ENCODE peak calls at places on chromosomes 2 and 18, in seven cellular contexts. One of them, this sample, is unnamed.

GRCh38 chr2:84077504-84077903 is 381.6 kb downstream of the SUCLG1 start:
- DNase-seq in Calu3: peak
- DNase-seq in NCI-H146: peak
- DNase-seq in GM19239: no peak
- DNase-seq in stimulated activated CD8-positive, alpha-beta memory T cell treated with anti-CD3 and anti-CD28 coated beads, Interleukin-15, amount 100 ng/mL, for 4 hours: no peak
- DNase-seq in GM23338: peak
- DNase-seq in NCI-H460: peak
- DNase-seq in this sample: peak

GRCh38 chr2:239544141-239544800 is 143.5 kb upstream of the HDAC4 start:
- DNase-seq in Calu3: no peak
- DNase-seq in NCI-H146: no peak
- DNase-seq in GM19239: no peak
- DNase-seq in stimulated activated CD8-positive, alpha-beta memory T cell treated with anti-CD3 and anti-CD28 coated beads, Interleukin-15, amount 100 ng/mL, for 4 hours: no peak
- DNase-seq in GM23338: no peak
- DNase-seq in NCI-H460: no peak
- DNase-seq in this sample: no peak

GRCh38 chr2:8539743-8540551 is 141.9 kb upstream of the ID2 start:
- DNase-seq in Calu3: peak
- DNase-seq in NCI-H146: peak
- DNase-seq in GM19239: no peak
- DNase-seq in stimulated activated CD8-positive, alpha-beta memory T cell treated with anti-CD3 and anti-CD28 coated beads, Interleukin-15, amount 100 ng/mL, for 4 hours: no peak
- DNase-seq in GM23338: peak
- DNase-seq in NCI-H460: no peak
- DNase-seq in this sample: peak

GRCh38 chr2:223283329-223283728 is 231.3 kb downstream of the KCNE4 start:
- DNase-seq in Calu3: no peak
- DNase-seq in NCI-H146: no peak
- DNase-seq in GM19239: no peak
- DNase-seq in stimulated activated CD8-positive, alpha-beta memory T cell treated with anti-CD3 and anti-CD28 coated beads, Interleukin-15, amount 100 ng/mL, for 4 hours: no peak
- DNase-seq in GM23338: no peak
- DNase-seq in NCI-H460: no peak
- DNase-seq in this sample: no peak

GRCh38 chr2:21423854-21424253 is 300.1 kb downstream of the TDRD15 start:
- DNase-seq in Calu3: no peak
- DNase-seq in NCI-H146: no peak
- DNase-seq in GM19239: no peak
- DNase-seq in stimulated activated CD8-positive, alpha-beta memory T cell treated with anti-CD3 and anti-CD28 coated beads, Interleukin-15, amount 100 ng/mL, for 4 hours: no peak
- DNase-seq in GM23338: no peak
- DNase-seq in NCI-H460: no peak
- DNase-seq in this sample: no peak

GRCh38 chr2:74548919-74549684 is 4.6 kb downstream of the LOXL3 start:
- DNase-seq in Calu3: peak
- DNase-seq in NCI-H146: peak
- DNase-seq in GM19239: no peak
- DNase-seq in stimulated activated CD8-positive, alpha-beta memory T cell treated with anti-CD3 and anti-CD28 coated beads, Interleukin-15, amount 100 ng/mL, for 4 hours: no peak
- DNase-seq in GM23338: peak
- DNase-seq in NCI-H460: peak
- DNase-seq in this sample: peak

GRCh38 chr2:230685165-230685560 is 27.5 kb upstream of the CAB39 start:
- DNase-seq in Calu3: no peak
- DNase-seq in NCI-H146: no peak
- DNase-seq in GM19239: no peak
- DNase-seq in stimulated activated CD8-positive, alpha-beta memory T cell treated with anti-CD3 and anti-CD28 coated beads, Interleukin-15, amount 100 ng/mL, for 4 hours: no peak
- DNase-seq in GM23338: no peak
- DNase-seq in NCI-H460: no peak
- DNase-seq in this sample: no peak

GRCh38 chr2:27889774-27890145 is 427 bp downstream of the RBKS start:
- DNase-seq in Calu3: peak
- DNase-seq in NCI-H146: no peak
- DNase-seq in GM19239: no peak
- DNase-seq in stimulated activated CD8-positive, alpha-beta memory T cell treated with anti-CD3 and anti-CD28 coated beads, Interleukin-15, amount 100 ng/mL, for 4 hours: no peak
- DNase-seq in GM23338: peak
- DNase-seq in NCI-H460: no peak
- DNase-seq in this sample: no peak

GRCh38 chr2:217851191-217852020 is 151.4 kb downstream of the TNS1 start:
- DNase-seq in Calu3: no peak
- DNase-seq in NCI-H146: no peak
- DNase-seq in GM19239: no peak
- DNase-seq in stimulated activated CD8-positive, alpha-beta memory T cell treated with anti-CD3 and anti-CD28 coated beads, Interleukin-15, amount 100 ng/mL, for 4 hours: no peak
- DNase-seq in GM23338: no peak
- DNase-seq in NCI-H460: no peak
- DNase-seq in this sample: no peak

GRCh38 chr2:133287709-133288108 is 280.6 kb downstream of the NCKAP5 start:
- DNase-seq in Calu3: no peak
- DNase-seq in NCI-H146: no peak
- DNase-seq in GM19239: no peak
- DNase-seq in stimulated activated CD8-positive, alpha-beta memory T cell treated with anti-CD3 and anti-CD28 coated beads, Interleukin-15, amount 100 ng/mL, for 4 hours: no peak
- DNase-seq in GM23338: no peak
- DNase-seq in NCI-H460: no peak
- DNase-seq in this sample: no peak

GRCh38 chr2:98508690-98509054 is 64.0 kb downstream of the INPP4A start:
- DNase-seq in Calu3: no peak
- DNase-seq in NCI-H146: no peak
- DNase-seq in GM19239: no peak
- DNase-seq in stimulated activated CD8-positive, alpha-beta memory T cell treated with anti-CD3 and anti-CD28 coated beads, Interleukin-15, amount 100 ng/mL, for 4 hours: peak
- DNase-seq in GM23338: no peak
- DNase-seq in NCI-H460: no peak
- DNase-seq in this sample: peak

GRCh38 chr2:189267925-189268579 is 88.5 kb upstream of the COL5A2 start:
- DNase-seq in Calu3: no peak
- DNase-seq in NCI-H146: no peak
- DNase-seq in GM19239: no peak
- DNase-seq in stimulated activated CD8-positive, alpha-beta memory T cell treated with anti-CD3 and anti-CD28 coated beads, Interleukin-15, amount 100 ng/mL, for 4 hours: no peak
- DNase-seq in GM23338: no peak
- DNase-seq in NCI-H460: no peak
- DNase-seq in this sample: no peak

GRCh38 chr18:79771446-79772107 is 26.2 kb upstream of the KCNG2 start:
- DNase-seq in Calu3: no peak
- DNase-seq in NCI-H146: no peak
- DNase-seq in GM19239: no peak
- DNase-seq in stimulated activated CD8-positive, alpha-beta memory T cell treated with anti-CD3 and anti-CD28 coated beads, Interleukin-15, amount 100 ng/mL, for 4 hours: no peak
- DNase-seq in GM23338: no peak
- DNase-seq in NCI-H460: no peak
- DNase-seq in this sample: no peak

GRCh38 chr2:201465524-201465971 is 14.0 kb downstream of the STRADB start:
- DNase-seq in Calu3: no peak
- DNase-seq in NCI-H146: no peak
- DNase-seq in GM19239: no peak
- DNase-seq in stimulated activated CD8-positive, alpha-beta memory T cell treated with anti-CD3 and anti-CD28 coated beads, Interleukin-15, amount 100 ng/mL, for 4 hours: no peak
- DNase-seq in GM23338: no peak
- DNase-seq in NCI-H460: no peak
- DNase-seq in this sample: no peak

GRCh38 chr18:12361770-12362378 is 15.2 kb downstream of the AFG3L2 start:
- DNase-seq in Calu3: no peak
- DNase-seq in NCI-H146: no peak
- DNase-seq in GM19239: no peak
- DNase-seq in stimulated activated CD8-positive, alpha-beta memory T cell treated with anti-CD3 and anti-CD28 coated beads, Interleukin-15, amount 100 ng/mL, for 4 hours: no peak
- DNase-seq in GM23338: no peak
- DNase-seq in NCI-H460: no peak
- DNase-seq in this sample: no peak

GRCh38 chr2:72115361-72116080 is 32.1 kb downstream of the CYP26B1 start:
- DNase-seq in Calu3: peak
- DNase-seq in NCI-H146: no peak
- DNase-seq in GM19239: no peak
- DNase-seq in stimulated activated CD8-positive, alpha-beta memory T cell treated with anti-CD3 and anti-CD28 coated beads, Interleukin-15, amount 100 ng/mL, for 4 hours: no peak
- DNase-seq in GM23338: no peak
- DNase-seq in NCI-H460: peak
- DNase-seq in this sample: no peak

GRCh38 chr2:207334631-207335371 is 169.1 kb upstream of the KLF7 start:
- DNase-seq in Calu3: no peak
- DNase-seq in NCI-H146: peak
- DNase-seq in GM19239: no peak
- DNase-seq in stimulated activated CD8-positive, alpha-beta memory T cell treated with anti-CD3 and anti-CD28 coated beads, Interleukin-15, amount 100 ng/mL, for 4 hours: no peak
- DNase-seq in GM23338: peak
- DNase-seq in NCI-H460: peak
- DNase-seq in this sample: no peak

GRCh38 chr2:102442967-102443828 is 20.2 kb downstream of the IL18RAP start:
- DNase-seq in Calu3: peak
- DNase-seq in NCI-H146: no peak
- DNase-seq in GM19239: no peak
- DNase-seq in stimulated activated CD8-positive, alpha-beta memory T cell treated with anti-CD3 and anti-CD28 coated beads, Interleukin-15, amount 100 ng/mL, for 4 hours: no peak
- DNase-seq in GM23338: peak
- DNase-seq in NCI-H460: peak
- DNase-seq in this sample: peak

GRCh38 chr2:73985318-73986084 is 791 bp downstream of the TET3 start:
- DNase-seq in Calu3: peak
- DNase-seq in NCI-H146: peak
- DNase-seq in GM19239: no peak
- DNase-seq in stimulated activated CD8-positive, alpha-beta memory T cell treated with anti-CD3 and anti-CD28 coated beads, Interleukin-15, amount 100 ng/mL, for 4 hours: peak
- DNase-seq in GM23338: peak
- DNase-seq in NCI-H460: no peak
- DNase-seq in this sample: no peak

GRCh38 chr18:44922968-44923367 is 242.3 kb downstream of the SETBP1 start:
- DNase-seq in Calu3: no peak
- DNase-seq in NCI-H146: no peak
- DNase-seq in GM19239: no peak
- DNase-seq in stimulated activated CD8-positive, alpha-beta memory T cell treated with anti-CD3 and anti-CD28 coated beads, Interleukin-15, amount 100 ng/mL, for 4 hours: no peak
- DNase-seq in GM23338: no peak
- DNase-seq in NCI-H460: no peak
- DNase-seq in this sample: no peak

GRCh38 chr2:128347701-128348504 is 29.2 kb upstream of the HS6ST1 start:
- DNase-seq in Calu3: no peak
- DNase-seq in NCI-H146: no peak
- DNase-seq in GM19239: no peak
- DNase-seq in stimulated activated CD8-positive, alpha-beta memory T cell treated with anti-CD3 and anti-CD28 coated beads, Interleukin-15, amount 100 ng/mL, for 4 hours: no peak
- DNase-seq in GM23338: no peak
- DNase-seq in NCI-H460: no peak
- DNase-seq in this sample: no peak

GRCh38 chr2:60794271-60794863 is 38.3 kb downstream of the PAPOLG start:
- DNase-seq in Calu3: no peak
- DNase-seq in NCI-H146: no peak
- DNase-seq in GM19239: no peak
- DNase-seq in stimulated activated CD8-positive, alpha-beta memory T cell treated with anti-CD3 and anti-CD28 coated beads, Interleukin-15, amount 100 ng/mL, for 4 hours: no peak
- DNase-seq in GM23338: peak
- DNase-seq in NCI-H460: peak
- DNase-seq in this sample: peak

GRCh38 chr18:62716679-62717058 is 1.3 kb downstream of the PHLPP1 start:
- DNase-seq in Calu3: peak
- DNase-seq in NCI-H146: peak
- DNase-seq in GM19239: peak
- DNase-seq in stimulated activated CD8-positive, alpha-beta memory T cell treated with anti-CD3 and anti-CD28 coated beads, Interleukin-15, amount 100 ng/mL, for 4 hours: no peak
- DNase-seq in GM23338: peak
- DNase-seq in NCI-H460: no peak
- DNase-seq in this sample: peak

GRCh38 chr2:85188852-85189251 is 55.7 kb downstream of the TCF7L1 start:
- DNase-seq in Calu3: no peak
- DNase-seq in NCI-H146: peak
- DNase-seq in GM19239: no peak
- DNase-seq in stimulated activated CD8-positive, alpha-beta memory T cell treated with anti-CD3 and anti-CD28 coated beads, Interleukin-15, amount 100 ng/mL, for 4 hours: no peak
- DNase-seq in GM23338: no peak
- DNase-seq in NCI-H460: no peak
- DNase-seq in this sample: no peak

GRCh38 chr2:111209045-111209514 is 88.4 kb downstream of the BCL2L11 start:
- DNase-seq in Calu3: no peak
- DNase-seq in NCI-H146: no peak
- DNase-seq in GM19239: no peak
- DNase-seq in stimulated activated CD8-positive, alpha-beta memory T cell treated with anti-CD3 and anti-CD28 coated beads, Interleukin-15, amount 100 ng/mL, for 4 hours: no peak
- DNase-seq in GM23338: no peak
- DNase-seq in NCI-H460: no peak
- DNase-seq in this sample: no peak

GRCh38 chr2:230447455-230448451 is 31.8 kb downstream of the SP100 start:
- DNase-seq in Calu3: no peak
- DNase-seq in NCI-H146: no peak
- DNase-seq in GM19239: peak
- DNase-seq in stimulated activated CD8-positive, alpha-beta memory T cell treated with anti-CD3 and anti-CD28 coated beads, Interleukin-15, amount 100 ng/mL, for 4 hours: no peak
- DNase-seq in GM23338: no peak
- DNase-seq in NCI-H460: no peak
- DNase-seq in this sample: no peak

GRCh38 chr2:18284331-18284730 is 276.1 kb downstream of the RDH14 start:
- DNase-seq in Calu3: no peak
- DNase-seq in NCI-H146: no peak
- DNase-seq in GM19239: no peak
- DNase-seq in stimulated activated CD8-positive, alpha-beta memory T cell treated with anti-CD3 and anti-CD28 coated beads, Interleukin-15, amount 100 ng/mL, for 4 hours: no peak
- DNase-seq in GM23338: no peak
- DNase-seq in NCI-H460: no peak
- DNase-seq in this sample: no peak

GRCh38 chr2:26885651-26886329 is 37.9 kb downstream of the DPYSL5 start:
- DNase-seq in Calu3: no peak
- DNase-seq in NCI-H146: no peak
- DNase-seq in GM19239: peak
- DNase-seq in stimulated activated CD8-positive, alpha-beta memory T cell treated with anti-CD3 and anti-CD28 coated beads, Interleukin-15, amount 100 ng/mL, for 4 hours: no peak
- DNase-seq in GM23338: no peak
- DNase-seq in NCI-H460: no peak
- DNase-seq in this sample: no peak